ENCODE peak calls at places on chromosomes 11 and 22, in eight cellular contexts. One of them, this sample, is unnamed.

GRCh38 chr22:36612458-36612857 is 83.5 kb upstream of the EIF3D start:
- DNase-seq in A549: no peak
- DNase-seq in WERI-Rb-1: no peak
- DNase-seq in endodermal cell: no peak
- DNase-seq in left ventricle myocardium inferior: no peak
- DNase-seq in body of pancreas: peak; percentile 72
- DNase-seq in H9: no peak
- DNase-seq in heart right ventricle: no peak
- DNase-seq in this sample: no peak

GRCh38 chr11:11336664-11337063 is 16.4 kb downstream of the CSNK2A3 start:
- DNase-seq in A549: no peak
- DNase-seq in WERI-Rb-1: no peak
- DNase-seq in endodermal cell: no peak
- DNase-seq in left ventricle myocardium inferior: no peak
- DNase-seq in body of pancreas: no peak
- DNase-seq in H9: no peak
- DNase-seq in heart right ventricle: no peak
- DNase-seq in this sample: no peak

GRCh38 chr22:44813416-44813815 is 61.0 kb downstream of the ARHGAP8 start:
- DNase-seq in A549: no peak
- DNase-seq in WERI-Rb-1: no peak
- DNase-seq in endodermal cell: peak; percentile 5
- DNase-seq in left ventricle myocardium inferior: no peak
- DNase-seq in body of pancreas: no peak
- DNase-seq in H9: no peak
- DNase-seq in heart right ventricle: no peak
- DNase-seq in this sample: no peak

GRCh38 chr11:1881442-1882264 is 10.0 kb downstream of the PRR33 start:
- DNase-seq in A549: no peak
- DNase-seq in WERI-Rb-1: no peak
- DNase-seq in endodermal cell: no peak
- DNase-seq in left ventricle myocardium inferior: peak; percentile 79
- DNase-seq in body of pancreas: no peak
- DNase-seq in H9: peak; percentile 24
- DNase-seq in heart right ventricle: peak; percentile 78
- DNase-seq in this sample: no peak

GRCh38 chr11:94243571-94244229 is 60.7 kb upstream of the IZUMO1R start:
- DNase-seq in A549: no peak
- DNase-seq in WERI-Rb-1: no peak
- DNase-seq in endodermal cell: no peak
- DNase-seq in left ventricle myocardium inferior: no peak
- DNase-seq in body of pancreas: no peak
- DNase-seq in H9: no peak
- DNase-seq in heart right ventricle: no peak
- DNase-seq in this sample: no peak

GRCh38 chr11:70490208-70490607 is 91.9 kb downstream of the CTTN start:
- DNase-seq in A549: no peak
- DNase-seq in WERI-Rb-1: no peak
- DNase-seq in endodermal cell: no peak
- DNase-seq in left ventricle myocardium inferior: peak; percentile 5
- DNase-seq in body of pancreas: no peak
- DNase-seq in H9: no peak
- DNase-seq in heart right ventricle: no peak
- DNase-seq in this sample: no peak

GRCh38 chr22:23856721-23857605 is 712 bp upstream of the SLC2A11 start:
- DNase-seq in A549: peak; percentile 28
- DNase-seq in WERI-Rb-1: peak; percentile 78
- DNase-seq in endodermal cell: peak; percentile 87
- DNase-seq in left ventricle myocardium inferior: no peak
- DNase-seq in body of pancreas: peak; percentile 55
- DNase-seq in H9: peak; percentile 71
- DNase-seq in heart right ventricle: peak; percentile 44
- DNase-seq in this sample: peak; percentile 50

GRCh38 chr22:17157714-17158113 is 1.4 kb downstream of the HDHD5 start:
- DNase-seq in A549: no peak
- DNase-seq in WERI-Rb-1: no peak
- DNase-seq in endodermal cell: no peak
- DNase-seq in left ventricle myocardium inferior: no peak
- DNase-seq in body of pancreas: no peak
- DNase-seq in H9: no peak
- DNase-seq in heart right ventricle: no peak
- DNase-seq in this sample: no peak

DNA sequence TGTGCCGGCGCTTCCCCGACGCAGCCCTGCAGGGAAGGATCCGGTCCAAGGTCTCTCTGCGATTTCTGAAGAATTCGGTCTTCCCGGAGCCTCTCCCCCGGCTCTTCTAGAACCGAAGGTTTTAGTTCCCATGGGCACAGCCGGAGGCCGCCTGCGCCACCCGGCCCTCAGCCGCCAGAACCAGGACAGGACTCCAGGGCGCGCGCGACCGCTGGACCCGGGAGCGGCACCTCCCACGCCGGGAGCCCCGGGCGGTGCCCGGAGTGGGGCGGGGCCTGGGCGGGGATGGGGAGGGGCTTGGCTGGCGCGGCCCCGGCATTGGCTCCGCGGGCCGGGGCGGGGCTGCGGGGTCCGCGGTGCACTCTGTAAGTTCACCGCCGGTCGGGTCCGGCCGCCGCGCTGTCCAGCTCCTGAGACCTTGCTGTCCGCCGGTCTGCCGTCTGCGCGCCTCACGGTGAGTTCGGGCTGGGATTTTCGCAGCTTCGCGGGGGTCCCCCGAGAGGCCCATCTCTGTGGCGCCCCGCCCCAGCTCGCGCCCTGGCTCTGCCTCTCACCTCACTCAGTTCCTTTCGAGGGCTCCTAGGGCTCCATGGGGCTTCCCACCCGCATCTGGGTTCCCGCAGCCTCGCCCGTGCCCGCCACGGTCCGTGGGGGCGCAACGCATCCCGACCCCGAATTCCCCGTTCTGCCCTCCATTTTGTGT is at the start of gene CDC42EP2:
- DNase-seq in A549: peak; percentile 77
- DNase-seq in WERI-Rb-1: peak; percentile 84
- DNase-seq in endodermal cell: peak; percentile 95
- DNase-seq in left ventricle myocardium inferior: peak; percentile 91
- DNase-seq in body of pancreas: peak; percentile 92
- DNase-seq in H9: peak; percentile 86
- DNase-seq in heart right ventricle: peak; percentile 86
- DNase-seq in this sample: peak; percentile 82
- TF ChIP-seq CTCF in A549: no peak
- TF ChIP-seq CTCF in WERI-Rb-1: no peak
- TF ChIP-seq CTCF in endodermal cell: no peak
- TF ChIP-seq CTCF in left ventricle myocardium inferior: no peak
- TF ChIP-seq CTCF in body of pancreas: peak; percentile 26
- TF ChIP-seq CTCF in H9: no peak
- TF ChIP-seq CTCF in heart right ventricle: peak; percentile 18
- TF ChIP-seq CTCF in this sample: no peak

DNA sequence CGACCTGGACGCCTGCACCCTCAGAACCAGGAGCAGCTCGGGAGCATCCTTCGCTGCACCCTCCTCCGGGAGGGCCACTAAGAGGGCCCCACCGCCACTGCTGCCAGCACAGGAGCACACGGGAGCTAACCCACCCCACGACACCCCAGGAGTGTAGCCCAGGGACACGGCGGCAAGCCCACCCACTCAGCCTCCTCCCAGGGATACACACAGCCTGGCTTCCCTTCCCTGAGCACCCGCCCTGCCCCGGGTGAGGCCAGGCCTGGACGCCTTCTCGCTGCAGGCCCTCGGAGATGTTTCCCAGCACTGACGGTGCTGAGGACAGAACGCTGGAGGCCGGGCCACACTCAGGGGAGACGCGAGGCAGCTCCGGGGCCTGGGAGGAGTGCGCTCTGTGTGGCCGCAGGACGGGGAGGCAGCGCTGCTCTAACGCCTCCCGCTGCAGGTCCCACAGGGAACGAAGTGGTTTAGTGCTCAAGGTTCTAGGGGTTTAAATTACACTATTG is 190.4 kb downstream of the BRD1 start:
- DNase-seq in A549: no peak
- DNase-seq in WERI-Rb-1: no peak
- DNase-seq in endodermal cell: no peak
- DNase-seq in left ventricle myocardium inferior: no peak
- DNase-seq in body of pancreas: no peak
- DNase-seq in H9: no peak
- DNase-seq in heart right ventricle: no peak
- DNase-seq in this sample: no peak
- H3K9me3 ChIP-seq in A549: no peaks in the 10 kb centered on the region
- H3K9me3 ChIP-seq in WERI-Rb-1: no peaks in the 10 kb centered on the region
- H3K9me3 ChIP-seq in endodermal cell: no peaks in the 10 kb centered on the region
- H3K9me3 ChIP-seq in left ventricle myocardium inferior: no peaks in the 10 kb centered on the region
- H3K9me3 ChIP-seq in body of pancreas: no peaks in the 10 kb centered on the region
- H3K9me3 ChIP-seq in H9: no peaks in the 10 kb centered on the region
- H3K9me3 ChIP-seq in heart right ventricle: no peaks in the 10 kb centered on the region
- H3K9me3 ChIP-seq in this sample: no peaks in the 10 kb centered on the region

GRCh38 chr22:39959640-39960447 is at the start of gene TMA7B:
- DNase-seq in A549: peak; percentile 15
- DNase-seq in WERI-Rb-1: no peak
- DNase-seq in endodermal cell: peak; percentile 85
- DNase-seq in left ventricle myocardium inferior: no peak
- DNase-seq in body of pancreas: no peak
- DNase-seq in H9: peak; percentile 74
- DNase-seq in heart right ventricle: no peak
- DNase-seq in this sample: peak; percentile 79
- TF ChIP-seq CTCF in A549: no peak
- TF ChIP-seq CTCF in WERI-Rb-1: no peak
- TF ChIP-seq CTCF in endodermal cell: peak; percentile 69
- TF ChIP-seq CTCF in left ventricle myocardium inferior: peak; percentile 36
- TF ChIP-seq CTCF in body of pancreas: no peak
- TF ChIP-seq CTCF in H9: peak; percentile 40
- TF ChIP-seq CTCF in heart right ventricle: peak; percentile 29
- TF ChIP-seq CTCF in this sample: peak; percentile 65

DNA sequence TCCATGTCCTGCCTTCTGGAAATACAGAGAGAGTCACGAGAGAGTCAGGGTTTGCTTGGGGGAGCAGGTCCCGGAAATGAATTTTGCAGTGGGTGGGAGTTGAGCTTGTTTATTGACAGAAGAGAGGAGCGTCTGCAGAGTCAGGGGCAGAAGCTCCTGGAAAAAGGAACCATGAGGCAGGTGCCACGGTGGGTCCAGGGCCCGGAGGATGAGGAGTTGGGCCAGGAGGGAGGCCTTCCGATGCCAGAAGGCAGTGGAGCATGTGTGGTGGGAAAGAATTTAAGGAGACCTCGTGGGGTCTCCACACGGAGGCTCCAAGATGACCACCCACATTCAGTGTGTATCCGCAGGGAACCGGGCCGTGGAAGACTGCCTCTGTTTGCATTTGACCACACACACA is 461.2 kb downstream of the BRD1 start:
- DNase-seq in A549: no peak
- DNase-seq in WERI-Rb-1: no peak
- DNase-seq in endodermal cell: no peak
- DNase-seq in left ventricle myocardium inferior: no peak
- DNase-seq in body of pancreas: no peak
- DNase-seq in H9: no peak
- DNase-seq in heart right ventricle: no peak
- DNase-seq in this sample: no peak
- H3K9me3 ChIP-seq in A549: no peaks in the 10 kb centered on the region
- H3K9me3 ChIP-seq in WERI-Rb-1: no peaks in the 10 kb centered on the region
- H3K9me3 ChIP-seq in endodermal cell: no peaks in the 10 kb centered on the region
- H3K9me3 ChIP-seq in left ventricle myocardium inferior: no peaks in the 10 kb centered on the region
- H3K9me3 ChIP-seq in body of pancreas: no peaks in the 10 kb centered on the region
- H3K9me3 ChIP-seq in H9: no peaks in the 10 kb centered on the region
- H3K9me3 ChIP-seq in heart right ventricle: no peaks in the 10 kb centered on the region
- H3K9me3 ChIP-seq in this sample: no peaks in the 10 kb centered on the region

GRCh38 chr11:6566704-6567370 is 36.6 kb downstream of the RRP8 start:
- DNase-seq in A549: no peak
- DNase-seq in WERI-Rb-1: no peak
- DNase-seq in endodermal cell: peak; percentile 33
- DNase-seq in left ventricle myocardium inferior: no peak
- DNase-seq in body of pancreas: no peak
- DNase-seq in H9: no peak
- DNase-seq in heart right ventricle: no peak
- DNase-seq in this sample: no peak
- TF ChIP-seq CTCF in A549: no peak
- TF ChIP-seq CTCF in WERI-Rb-1: no peak
- TF ChIP-seq CTCF in endodermal cell: no peak
- TF ChIP-seq CTCF in left ventricle myocardium inferior: no peak
- TF ChIP-seq CTCF in body of pancreas: no peak
- TF ChIP-seq CTCF in H9: no peak
- TF ChIP-seq CTCF in heart right ventricle: no peak
- TF ChIP-seq CTCF in this sample: no peak